ENCODE peak calls at places on chromosomes 6 and 20, in six cellular contexts. D, Q, E, W, R and P are unnamed samples.

GRCh38 chr6:118768441-118768840 is 117.0 kb upstream of the CEP85L start:
- DNase-seq in D (no peak), R (no peak), W (no peak), E (no peak), Q (no peak), P (no peak)

GRCh38 chr6:151351146-151351700 is 40.1 kb downstream of the ZBTB2 start:
- DNase-seq in Q (no peak), W (no peak), E (no peak), D (no peak), R (no peak), P (no peak)

GRCh38 chr20:7710440-7710839 is 229.8 kb downstream of the HAO1 start:
- DNase-seq in D (no peak), R (no peak), E (peak; percentile 10), W (no peak), Q (no peak), P (no peak)

GRCh38 chr6:127737009-127737486 is 160.1 kb downstream of the C6orf58 start:
- DNase-seq in R (peak; percentile 41), D (peak; percentile 83), Q (peak; percentile 79), W (peak; percentile 17), E (peak; percentile 74), P (peak; percentile 74)

GRCh38 chr6:2765896-2766766 is 938 bp downstream of the WRNIP1 start:
- DNase-seq in R (peak; percentile 46), D (peak; percentile 68), Q (peak; percentile 30), W (peak; percentile 36), E (no peak), P (no peak)

GRCh38 chr6:147108256-147108910 is 95.8 kb upstream of the STXBP5 start:
- DNase-seq in W (no peak), R (no peak), Q (no peak), E (no peak), D (no peak), P (no peak)

GRCh38 chr20:36501367-36502006 is 39.8 kb upstream of the MYL9 start:
- DNase-seq in E (no peak), W (no peak), R (no peak), D (no peak), Q (no peak), P (no peak)

GRCh38 chr6:26249959-26250805 is 114.8 kb upstream of the BTN3A2 start:
- DNase-seq in E (no peak), Q (peak; percentile 68), D (peak; percentile 98), W (peak; percentile 66), R (peak; percentile 29), P (no peak)

GRCh38 chr6:97394160-97394748 is 111.2 kb upstream of the MMS22L start:
- DNase-seq in Q (peak; percentile 74), W (peak; percentile 6), D (peak; percentile 90), E (peak; percentile 62), R (peak; percentile 32), P (peak; percentile 64)

GRCh38 chr6:170137911-170138910 is 152.7 kb downstream of the DLL1 start:
- DNase-seq in R (no peak), W (no peak), E (no peak), D (no peak), Q (no peak), P (no peak)

GRCh38 chr6:56368484-56368883 is 121.1 kb upstream of the COL21A1 start:
- DNase-seq in W (no peak), E (no peak), Q (no peak), D (no peak), R (no peak), P (no peak)

GRCh38 chr20:10984899-10985298 is 311.1 kb upstream of the JAG1 start:
- DNase-seq in Q (no peak), E (no peak), W (no peak), R (no peak), D (no peak), P (no peak)

GRCh38 chr20:8194721-8195120 is 62.7 kb downstream of the PLCB1 start:
- DNase-seq in E (no peak), D (no peak), R (no peak), Q (no peak), W (no peak), P (no peak)

GRCh38 chr6:33861722-33862121 is 57.9 kb upstream of the MLN start:
- DNase-seq in R (no peak), W (no peak), D (no peak), E (no peak), Q (no peak), P (no peak)

GRCh38 chr20:5864428-5864827 is 85.9 kb downstream of the TRMT6 start:
- DNase-seq in D (no peak), W (no peak), E (no peak), Q (no peak), R (no peak), P (no peak)

GRCh38 chr6:22194188-22194921 is 102.5 kb downstream of the PRL start:
- DNase-seq in Q (no peak), D (peak; percentile 71), R (no peak), W (no peak), E (peak; percentile 28), P (no peak)

GRCh38 chr20:32160341-32160740 is 47.2 kb downstream of the PLAGL2 start:
- DNase-seq in E (no peak), W (no peak), R (no peak), Q (no peak), D (no peak), P (no peak)

GRCh38 chr6:167987396-167987795 is 10.1 kb upstream of the KIF25 start:
- DNase-seq in E (no peak), Q (no peak), R (no peak), W (no peak), D (no peak), P (no peak)

GRCh38 chr6:85063611-85064010 is 299.2 kb upstream of the TBX18 start:
- DNase-seq in D (no peak), Q (no peak), W (no peak), R (no peak), E (no peak), P (no peak)

GRCh38 chr6:110859335-110859792 is 15.2 kb upstream of the AMD1 start:
- DNase-seq in R (peak; percentile 22), E (no peak), W (no peak), Q (no peak), D (peak; percentile 63), P (no peak)

GRCh38 chr6:3480009-3480408 is 23.2 kb upstream of the SLC22A23 start:
- DNase-seq in D (no peak), R (no peak), Q (no peak), W (no peak), E (no peak), P (no peak)

GRCh38 chr20:25007491-25008305 is 15.1 kb upstream of the APMAP start:
- DNase-seq in E (no peak), Q (no peak), W (no peak), D (no peak), R (peak; percentile 1), P (no peak)

GRCh38 chr6:156057869-156058268 is 602.2 kb upstream of the NOX3 start:
- DNase-seq in R (no peak), W (no peak), D (no peak), Q (no peak), E (no peak), P (no peak)

GRCh38 chr6:116485786-116486185 is 24.6 kb downstream of the CALHM6 start:
- DNase-seq in Q (no peak), D (no peak), R (no peak), E (peak; percentile 55), W (no peak), P (no peak)